ENCODE peak calls at places on chromosomes 1 and 21, in ten cellular contexts. Q is HAP-1; G is AG04450; S is A549; K is anterior cingulate cortex; H is activated T-helper 9 cell treated with anti-CD3 and anti-CD28 coated beads, Interleukin-2, amount 50 U/mL, for 16 hours; O is dermis microvascular lymphatic vessel endothelial cell; E is BJ; C is astrocyte of the spinal cord; U is B cell. A is an unnamed sample.

GRCh38 chr1:236354330-236355147 is 39.5 kb upstream of the EDARADD start:
- DNase-seq in G (no peak), H (no peak), S (no peak), K (no peak), U (no peak), C (peak), O (no peak), Q (no peak), E (no peak), A (peak)

GRCh38 chr21:41940431-41940830 is 13.4 kb downstream of the C2CD2 start:
- DNase-seq in K (no peak), H (no peak), U (no peak), S (no peak), C (no peak), Q (no peak), O (no peak), E (no peak), G (no peak), A (no peak)

GRCh38 chr1:19651141-19651737 is 7.1 kb downstream of the NBL1 start:
- DNase-seq in K (peak), U (peak), G (no peak), Q (no peak), C (peak), O (no peak), E (no peak), S (peak), H (no peak), A (no peak)

GRCh38 chr1:202958544-202959275 is 598 bp upstream of the ADIPOR1 start:
- DNase-seq in U (no peak), H (no peak), G (no peak), O (no peak), C (no peak), Q (no peak), E (no peak), S (no peak), K (no peak), A (no peak)

GRCh38 chr1:42966688-42967609 is 8.3 kb upstream of the SLC2A1 start:
- DNase-seq in C (peak), U (no peak), K (peak), G (peak), S (peak), H (no peak), O (no peak), E (peak), Q (no peak), A (peak)

GRCh38 chr21:38741092-38741975 is 64.4 kb upstream of the ETS2 start:
- DNase-seq in O (no peak), H (no peak), G (no peak), E (no peak), Q (no peak), K (no peak), S (no peak), C (no peak), U (no peak), A (no peak)

GRCh38 chr21:41075668-41076463 is 92.1 kb upstream of the BACE2 start:
- DNase-seq in C (no peak), E (no peak), O (no peak), S (no peak), G (no peak), H (no peak), K (no peak), Q (no peak), U (no peak), A (no peak)

GRCh38 chr1:31931241-31932225 is 6.6 kb downstream of the PTP4A2 start:
- DNase-seq in S (no peak), Q (no peak), U (no peak), C (peak), O (peak), G (no peak), K (no peak), E (no peak), H (no peak), A (no peak)

GRCh38 chr1:203321273-203322052 is 16.1 kb downstream of the BTG2 start:
- DNase-seq in K (no peak), O (no peak), C (no peak), G (no peak), E (no peak), Q (no peak), H (no peak), S (no peak), U (no peak), A (no peak)

GRCh38 chr1:60974524-60974923 is 107.8 kb upstream of the NFIA start:
- DNase-seq in Q (no peak), H (no peak), K (no peak), S (no peak), C (no peak), U (no peak), E (no peak), O (no peak), G (no peak), A (no peak)

GRCh38 chr1:242017580-242018233 is 18.8 kb upstream of the MAP1LC3C start:
- DNase-seq in E (no peak), Q (peak), C (peak), H (peak), U (peak), K (peak), S (peak), G (no peak), O (peak), A (no peak)

GRCh38 chr1:227362039-227362438 is 43.7 kb upstream of the CDC42BPA start:
- DNase-seq in G (no peak), Q (no peak), U (no peak), H (no peak), S (no peak), K (no peak), C (no peak), E (no peak), O (no peak), A (no peak)

GRCh38 chr1:2101531-2101930 is 51.3 kb downstream of the PRKCZ start:
- DNase-seq in E (no peak), Q (no peak), H (no peak), C (no peak), U (peak), G (no peak), O (no peak), S (no peak), K (no peak), A (no peak)

GRCh38 chr1:61636814-61637213 is 88.1 kb downstream of the TM2D1 start:
- DNase-seq in G (no peak), E (no peak), Q (no peak), H (no peak), O (no peak), K (no peak), U (no peak), C (no peak), S (no peak), A (no peak)

GRCh38 chr1:107132780-107133179 is 8.1 kb upstream of the NTNG1 start:
- DNase-seq in O (no peak), Q (no peak), G (no peak), E (no peak), S (no peak), K (no peak), C (no peak), H (no peak), U (no peak), A (no peak)

GRCh38 chr21:44927587-44928461 is 7.1 kb upstream of the ITGB2 start:
- DNase-seq in G (no peak), K (no peak), Q (no peak), H (peak), E (no peak), S (peak), O (no peak), U (peak), C (peak), A (no peak)

GRCh38 chr1:47431534-47431933 is 6.3 kb upstream of the FOXD2 start:
- DNase-seq in U (no peak), K (no peak), E (no peak), Q (no peak), G (no peak), S (no peak), C (peak), O (no peak), H (no peak), A (no peak)

GRCh38 chr1:248406721-248407692 is 4.2 kb downstream of the OR2T1 start:
- DNase-seq in U (no peak), K (no peak), G (no peak), Q (no peak), H (no peak), O (no peak), E (no peak), C (no peak), S (no peak), A (no peak)

GRCh38 chr1:238962941-238963340 is 423.4 kb upstream of the CHRM3 start:
- DNase-seq in Q (no peak), H (no peak), O (no peak), U (no peak), C (no peak), E (no peak), S (no peak), G (no peak), K (no peak), A (no peak)

GRCh38 chr1:64539808-64540207 is 69.9 kb downstream of the CACHD1 start:
- DNase-seq in Q (peak), C (peak), K (no peak), G (no peak), S (no peak), E (no peak), H (no peak), O (no peak), U (no peak), A (no peak)